ENCODE peak calls at places on chromosomes 13 and 19, in six cellular contexts. One of them, this sample, is unnamed.

GRCh38 chr19:2385053-2385721 is 25.1 kb downstream of the TMPRSS9 start:
- DNase-seq in esophagus squamous epithelium: no peak
- DNase-seq in K562: peak; percentile 95
- DNase-seq in GM12891: no peak
- DNase-seq in sigmoid colon: no peak
- DNase-seq in A549: peak; percentile 81
- DNase-seq in this sample: peak; percentile 98

GRCh38 chr19:58581227-58582141 is 8.3 kb upstream of the MZF1 start:
- DNase-seq in esophagus squamous epithelium: no peak
- DNase-seq in K562: peak; percentile 78
- DNase-seq in sigmoid colon: peak; percentile 96
- DNase-seq in GM12891: peak; percentile 76
- DNase-seq in A549: peak; percentile 63
- DNase-seq in this sample: no peak

GRCh38 chr19:33390120-33390907 is 16.8 kb downstream of the CEBPG start:
- DNase-seq in GM12891: no peak
- DNase-seq in K562: no peak
- DNase-seq in A549: no peak
- DNase-seq in esophagus squamous epithelium: no peak
- DNase-seq in sigmoid colon: peak; percentile 91
- DNase-seq in this sample: no peak

GRCh38 chr13:45047394-45048328 is 58.3 kb downstream of the GPALPP1 start:
- DNase-seq in A549: peak; percentile 68
- DNase-seq in K562: peak; percentile 48
- DNase-seq in GM12891: peak; percentile 57
- DNase-seq in sigmoid colon: peak; percentile 87
- DNase-seq in esophagus squamous epithelium: no peak
- DNase-seq in this sample: peak; percentile 46

GRCh38 chr19:6588508-6589345 is 2.2 kb downstream of the CD70 start:
- DNase-seq in sigmoid colon: no peak
- DNase-seq in GM12891: no peak
- DNase-seq in esophagus squamous epithelium: no peak
- DNase-seq in A549: no peak
- DNase-seq in K562: peak; percentile 6
- DNase-seq in this sample: no peak

GRCh38 chr19:39444598-39445257 is 654 bp upstream of the SUPT5H start:
- DNase-seq in A549: no peak
- DNase-seq in sigmoid colon: no peak
- DNase-seq in K562: no peak
- DNase-seq in GM12891: no peak
- DNase-seq in esophagus squamous epithelium: no peak
- DNase-seq in this sample: no peak

GRCh38 chr13:68727165-68727564 is 1380.5 kb upstream of the ATXN8OS start:
- DNase-seq in A549: no peak
- DNase-seq in K562: no peak
- DNase-seq in esophagus squamous epithelium: no peak
- DNase-seq in GM12891: no peak
- DNase-seq in sigmoid colon: no peak
- DNase-seq in this sample: no peak

GRCh38 chr13:91185294-91185863 is 162.1 kb upstream of the MIR17HG start:
- DNase-seq in sigmoid colon: no peak
- DNase-seq in K562: no peak
- DNase-seq in A549: no peak
- DNase-seq in GM12891: no peak
- DNase-seq in esophagus squamous epithelium: no peak
- DNase-seq in this sample: no peak

GRCh38 chr19:17510220-17510993 is 1.0 kb upstream of the PGLS start:
- DNase-seq in K562: no peak
- DNase-seq in esophagus squamous epithelium: no peak
- DNase-seq in A549: no peak
- DNase-seq in GM12891: no peak
- DNase-seq in sigmoid colon: no peak
- DNase-seq in this sample: no peak

GRCh38 chr19:41030651-41031050 is 39.6 kb downstream of the CYP2B6 start:
- DNase-seq in A549: no peak
- DNase-seq in sigmoid colon: no peak
- DNase-seq in esophagus squamous epithelium: no peak
- DNase-seq in K562: no peak
- DNase-seq in GM12891: no peak
- DNase-seq in this sample: no peak

GRCh38 chr19:5651361-5651760 is 28.5 kb downstream of the SAFB start:
- DNase-seq in sigmoid colon: peak; percentile 39
- DNase-seq in esophagus squamous epithelium: no peak
- DNase-seq in GM12891: no peak
- DNase-seq in A549: no peak
- DNase-seq in K562: no peak
- DNase-seq in this sample: no peak

GRCh38 chr19:16457195-16457953 is 14.4 kb downstream of the EPS15L1 start:
- DNase-seq in GM12891: no peak
- DNase-seq in K562: peak; percentile 57
- DNase-seq in A549: no peak
- DNase-seq in esophagus squamous epithelium: no peak
- DNase-seq in sigmoid colon: peak; percentile 78
- DNase-seq in this sample: no peak

GRCh38 chr13:101231751-101232428 is 184.4 kb downstream of the NALCN start:
- DNase-seq in A549: no peak
- DNase-seq in GM12891: no peak
- DNase-seq in K562: no peak
- DNase-seq in esophagus squamous epithelium: no peak
- DNase-seq in sigmoid colon: no peak
- DNase-seq in this sample: peak; percentile 56

GRCh38 chr13:73893833-73894232 is 240.4 kb downstream of the KLF12 start:
- DNase-seq in A549: no peak
- DNase-seq in GM12891: no peak
- DNase-seq in K562: no peak
- DNase-seq in esophagus squamous epithelium: no peak
- DNase-seq in sigmoid colon: no peak
- DNase-seq in this sample: no peak

GRCh38 chr19:54158812-54159351 is 639 bp downstream of the LENG1 start:
- DNase-seq in esophagus squamous epithelium: no peak
- DNase-seq in A549: peak; percentile 28
- DNase-seq in sigmoid colon: no peak
- DNase-seq in K562: no peak
- DNase-seq in GM12891: no peak
- DNase-seq in this sample: no peak

GRCh38 chr19:12838182-12838890 is at the start of gene MAST1:
- DNase-seq in A549: no peak
- DNase-seq in K562: peak; percentile 79
- DNase-seq in sigmoid colon: no peak
- DNase-seq in GM12891: peak; percentile 89
- DNase-seq in esophagus squamous epithelium: no peak
- DNase-seq in this sample: peak; percentile 73

GRCh38 chr19:39411832-39412099 is 703 bp upstream of the PLEKHG2 start:
- DNase-seq in esophagus squamous epithelium: peak; percentile 70
- DNase-seq in K562: peak; percentile 45
- DNase-seq in A549: peak; percentile 98
- DNase-seq in sigmoid colon: peak; percentile 97
- DNase-seq in GM12891: no peak
- DNase-seq in this sample: peak; percentile 95

GRCh38 chr13:30880756-30881155 is 25.3 kb upstream of the MEDAG start:
- DNase-seq in GM12891: no peak
- DNase-seq in A549: peak; percentile 12
- DNase-seq in K562: no peak
- DNase-seq in esophagus squamous epithelium: no peak
- DNase-seq in sigmoid colon: no peak
- DNase-seq in this sample: no peak

GRCh38 chr13:80419416-80419815 is 78.5 kb upstream of the SPRY2 start:
- DNase-seq in A549: no peak
- DNase-seq in sigmoid colon: no peak
- DNase-seq in GM12891: no peak
- DNase-seq in K562: no peak
- DNase-seq in esophagus squamous epithelium: no peak
- DNase-seq in this sample: no peak

GRCh38 chr13:112177459-112177858 is 110.5 kb downstream of the SOX1 start:
- DNase-seq in A549: no peak
- DNase-seq in esophagus squamous epithelium: no peak
- DNase-seq in sigmoid colon: no peak
- DNase-seq in K562: no peak
- DNase-seq in GM12891: no peak
- DNase-seq in this sample: no peak

GRCh38 chr13:109212630-109213029 is 573.8 kb downstream of the IRS2 start:
- DNase-seq in GM12891: no peak
- DNase-seq in A549: no peak
- DNase-seq in K562: no peak
- DNase-seq in sigmoid colon: no peak
- DNase-seq in esophagus squamous epithelium: no peak
- DNase-seq in this sample: no peak

GRCh38 chr19:15194938-15195337 is 5.9 kb downstream of the NOTCH3 start:
- DNase-seq in GM12891: no peak
- DNase-seq in esophagus squamous epithelium: no peak
- DNase-seq in sigmoid colon: no peak
- DNase-seq in A549: no peak
- DNase-seq in K562: no peak
- DNase-seq in this sample: peak; percentile 42

GRCh38 chr19:15195381-15195964 is 5.3 kb downstream of the NOTCH3 start:
- DNase-seq in esophagus squamous epithelium: no peak
- DNase-seq in sigmoid colon: no peak
- DNase-seq in A549: peak; percentile 33
- DNase-seq in GM12891: no peak
- DNase-seq in K562: peak; percentile 57
- DNase-seq in this sample: peak; percentile 86

GRCh38 chr19:15197275-15198005 is 3.4 kb downstream of the NOTCH3 start:
- DNase-seq in GM12891: no peak
- DNase-seq in sigmoid colon: no peak
- DNase-seq in K562: no peak
- DNase-seq in A549: no peak
- DNase-seq in esophagus squamous epithelium: no peak
- DNase-seq in this sample: no peak

GRCh38 chr19:15196683-15197005 is 4.2 kb downstream of the NOTCH3 start:
- DNase-seq in esophagus squamous epithelium: no peak
- DNase-seq in K562: no peak
- DNase-seq in A549: no peak
- DNase-seq in GM12891: no peak
- DNase-seq in sigmoid colon: no peak
- DNase-seq in this sample: no peak

GRCh38 chr19:15195987-15196682 is 4.7 kb downstream of the NOTCH3 start:
- DNase-seq in A549: no peak
- DNase-seq in K562: peak; percentile 49
- DNase-seq in GM12891: no peak
- DNase-seq in esophagus squamous epithelium: no peak
- DNase-seq in sigmoid colon: no peak
- DNase-seq in this sample: no peak
- TF ChIP-seq POLR2A in A549: no peak
- TF ChIP-seq POLR2A in K562: no peak
- TF ChIP-seq POLR2A in GM12891: no peak
- TF ChIP-seq POLR2A in esophagus squamous epithelium: no peak
- TF ChIP-seq POLR2A in sigmoid colon: no peak
- TF ChIP-seq POLR2A in this sample: no peak

GRCh38 chr19:45917421-45918091 is 3.0 kb upstream of the NANOS2 start:
- DNase-seq in sigmoid colon: no peak
- DNase-seq in GM12891: no peak
- DNase-seq in esophagus squamous epithelium: no peak
- DNase-seq in A549: no peak
- DNase-seq in K562: no peak
- DNase-seq in this sample: no peak

GRCh38 chr19:45922281-45922680 is 7.7 kb upstream of the NANOS2 start:
- DNase-seq in esophagus squamous epithelium: no peak
- DNase-seq in GM12891: no peak
- DNase-seq in sigmoid colon: no peak
- DNase-seq in K562: peak; percentile 39
- DNase-seq in A549: peak; percentile 66
- DNase-seq in this sample: no peak

GRCh38 chr19:45920458-45920857 is 5.9 kb upstream of the NANOS2 start:
- DNase-seq in K562: no peak
- DNase-seq in sigmoid colon: no peak
- DNase-seq in esophagus squamous epithelium: no peak
- DNase-seq in A549: no peak
- DNase-seq in GM12891: no peak
- DNase-seq in this sample: no peak

GRCh38 chr19:45919678-45920077 is 5.1 kb upstream of the NANOS2 start:
- DNase-seq in sigmoid colon: no peak
- DNase-seq in esophagus squamous epithelium: no peak
- DNase-seq in GM12891: no peak
- DNase-seq in A549: no peak
- DNase-seq in K562: no peak
- DNase-seq in this sample: no peak

DNA sequence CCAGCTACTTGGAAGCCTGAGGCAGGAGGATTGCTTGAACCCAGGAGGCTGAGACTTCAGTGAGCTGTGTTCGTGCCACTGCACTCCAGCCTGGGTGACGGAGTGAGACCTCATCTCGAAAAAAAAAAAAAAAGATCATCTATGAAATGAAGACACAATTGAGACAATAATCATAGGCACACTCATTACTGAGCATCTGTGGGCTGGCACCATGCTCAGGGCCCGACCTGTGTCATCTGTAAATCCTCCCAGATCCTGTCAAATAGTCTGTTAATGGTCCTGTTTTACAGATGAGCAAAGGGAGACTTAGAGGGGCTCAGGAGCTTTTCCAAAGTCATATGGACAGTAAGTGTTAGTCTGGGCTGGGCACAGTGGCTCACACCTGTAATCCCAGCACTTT is 4.1 kb upstream of the NANOS2 start:
- DNase-seq in sigmoid colon: no peak
- DNase-seq in esophagus squamous epithelium: no peak
- DNase-seq in A549: no peak
- DNase-seq in GM12891: no peak
- DNase-seq in K562: no peak
- DNase-seq in this sample: no peak
- TF ChIP-seq POLR2A in sigmoid colon: no peak
- TF ChIP-seq POLR2A in esophagus squamous epithelium: no peak
- TF ChIP-seq POLR2A in A549: no peak
- TF ChIP-seq POLR2A in GM12891: no peak
- TF ChIP-seq POLR2A in K562: no peak
- TF ChIP-seq POLR2A in this sample: no peak

GRCh38 chr13:71290963-71291937 is 575.8 kb downstream of the DACH1 start:
- DNase-seq in sigmoid colon: no peak
- DNase-seq in esophagus squamous epithelium: no peak
- DNase-seq in GM12891: no peak
- DNase-seq in K562: no peak
- DNase-seq in A549: no peak
- DNase-seq in this sample: no peak
- TF ChIP-seq POLR2A in sigmoid colon: no peak
- TF ChIP-seq POLR2A in esophagus squamous epithelium: no peak
- TF ChIP-seq POLR2A in GM12891: no peak
- TF ChIP-seq POLR2A in K562: no peak
- TF ChIP-seq POLR2A in A549: no peak
- TF ChIP-seq POLR2A in this sample: no peak

DNA sequence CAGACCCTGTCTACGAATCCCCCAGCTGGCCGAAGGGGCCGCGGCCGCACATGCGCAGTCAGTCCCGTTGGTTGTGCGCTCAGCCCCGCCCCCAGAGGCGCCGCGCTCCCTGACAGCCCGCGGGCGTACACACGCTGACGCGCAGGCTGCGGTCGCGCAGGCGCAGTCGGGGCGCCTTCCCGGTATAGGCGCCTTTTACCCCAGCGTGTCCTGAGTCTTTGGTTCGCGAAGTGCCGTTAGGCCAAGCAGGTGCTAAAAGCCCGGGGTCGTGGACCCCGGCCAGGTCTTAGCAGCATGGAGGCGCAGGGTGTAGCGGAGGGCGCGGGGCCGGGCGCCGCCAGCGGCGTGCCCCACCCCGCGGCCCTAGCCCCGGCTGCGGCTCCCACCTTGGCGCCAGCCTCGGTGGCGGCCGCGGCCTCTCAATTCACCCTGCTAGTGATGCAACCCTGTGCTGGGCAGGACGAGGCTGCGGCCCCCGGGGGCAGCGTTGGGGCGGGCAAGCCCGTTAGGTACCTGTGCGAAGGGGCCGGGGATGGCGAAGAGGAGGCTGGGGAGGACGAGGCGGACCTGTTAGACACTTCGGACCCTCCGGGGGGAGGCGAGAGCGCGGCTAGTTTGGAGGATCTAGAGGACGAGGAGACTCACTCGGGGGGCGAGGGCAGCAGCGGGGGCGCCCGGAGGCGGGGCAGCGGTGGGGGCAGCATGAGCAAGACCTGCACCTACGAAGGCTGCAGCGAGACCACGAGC is at the start of gene RFXAP:
- DNase-seq in sigmoid colon: peak; percentile 94
- DNase-seq in A549: peak; percentile 55
- DNase-seq in esophagus squamous epithelium: peak; percentile 26
- DNase-seq in GM12891: peak; percentile 85
- DNase-seq in K562: peak; percentile 93
- DNase-seq in this sample: peak; percentile 78
- TF ChIP-seq POLR2A in sigmoid colon: no peak
- TF ChIP-seq POLR2A in A549: peak; percentile 54
- TF ChIP-seq POLR2A in esophagus squamous epithelium: no peak
- TF ChIP-seq POLR2A in GM12891: peak; percentile 55
- TF ChIP-seq POLR2A in K562: peak; percentile 50
- TF ChIP-seq POLR2A in this sample: peak; percentile 65

This sample was measured in H54.